ENCODE peak calls at places on chromosomes 1 and 21, in five cellular contexts. G is PC-3; Q is CD8-positive, alpha-beta memory T cell; J is aorta; C is ovary. I is an unnamed sample.

GRCh38 chr1:89271616-89272015 is 1.0 kb downstream of the GBP5 start:
- DNase-seq in G (peak; percentile 52), Q (no peak), J (no peak), C (no peak), I (no peak)

GRCh38 chr1:202056644-202057334 is 46.4 kb downstream of the ELF3 start:
- DNase-seq in G (peak; percentile 83), Q (no peak), J (no peak), C (no peak), I (peak; percentile 93)

GRCh38 chr21:40070871-40071270 is 203.6 kb downstream of the PCP4 start:
- DNase-seq in G (no peak), Q (no peak), J (no peak), C (no peak), I (no peak)

GRCh38 chr1:24910751-24911650 is 19.1 kb downstream of the RUNX3 start:
- DNase-seq in G (peak; percentile 32), Q (peak; percentile 95), J (peak; percentile 68), C (no peak), I (peak; percentile 88)

GRCh38 chr1:151908228-151908691 is 1.1 kb downstream of the THEM4 start:
- DNase-seq in G (peak; percentile 17), Q (no peak), J (no peak), C (no peak), I (no peak)

GRCh38 chr1:233025156-233025555 is 74.7 kb downstream of the NTPCR start:
- DNase-seq in G (peak; percentile 67), Q (no peak), J (no peak), C (no peak), I (peak; percentile 67)

GRCh38 chr1:181128592-181129497 is 40.3 kb downstream of the IER5 start:
- DNase-seq in G (no peak), Q (no peak), J (peak; percentile 78), C (no peak), I (no peak)

GRCh38 chr1:105664495-105664894 is 1392.0 kb upstream of the PRMT6 start:
- DNase-seq in G (peak; percentile 92), Q (no peak), J (no peak), C (no peak), I (no peak)

GRCh38 chr1:116026626-116027025 is 50.3 kb downstream of the SLC22A15 start:
- DNase-seq in G (no peak), Q (no peak), J (no peak), C (no peak), I (no peak)

GRCh38 chr1:112706505-112707216 is at the start of gene RHOC:
- DNase-seq in G (peak; percentile 76), Q (no peak), J (peak; percentile 86), C (peak; percentile 77), I (peak; percentile 77)

GRCh38 chr1:98926597-98926996 is 78.1 kb downstream of the PLPPR5 start:
- DNase-seq in G (no peak), Q (no peak), J (no peak), C (no peak), I (no peak)

GRCh38 chr1:84995484-84996334 is 1.2 kb downstream of the MCOLN2 start:
- DNase-seq in G (peak; percentile 11), Q (no peak), J (no peak), C (no peak), I (no peak)

GRCh38 chr1:54287821-54288220 is 87.9 kb downstream of the MRPL37 start:
- DNase-seq in G (no peak), Q (no peak), J (no peak), C (no peak), I (no peak)

GRCh38 chr1:30471307-30471706 is 252.1 kb downstream of the MATN1 start:
- DNase-seq in G (no peak), Q (no peak), J (no peak), C (no peak), I (no peak)

GRCh38 chr1:110548381-110548780 is 29.4 kb upstream of the KCNA10 start:
- DNase-seq in G (peak; percentile 62), Q (no peak), J (no peak), C (no peak), I (peak; percentile 19)

GRCh38 chr1:6259491-6260362 is 1.2 kb downstream of the GPR153 start:
- DNase-seq in G (peak; percentile 92), Q (peak; percentile 72), J (peak; percentile 90), C (peak; percentile 93), I (peak; percentile 87)

GRCh38 chr1:6258675-6259074 is 2.2 kb downstream of the GPR153 start:
- DNase-seq in G (no peak), Q (no peak), J (no peak), C (no peak), I (peak; percentile 55)

GRCh38 chr1:6260961-6261614 is at the start of gene GPR153:
- DNase-seq in G (peak; percentile 77), Q (no peak), J (no peak), C (peak; percentile 61), I (peak; percentile 58)

GRCh38 chr1:6261615-6261995 is 707 bp upstream of the GPR153 start:
- DNase-seq in G (no peak), Q (no peak), J (no peak), C (no peak), I (peak; percentile 19)

GRCh38 chr1:6260433-6260934 is 414 bp downstream of the GPR153 start:
- DNase-seq in G (no peak), Q (no peak), J (no peak), C (peak; percentile 75), I (no peak)
- H3K27ac ChIP-seq in G (peak overlapping the region; percentile 75), Q (no peak overlapping the region), J (no peak overlapping the region), C (peak overlapping the region; percentile 66), I (peak overlapping the region; percentile 65)

GRCh38 chr1:5664081-5664480 is 328.1 kb downstream of the NPHP4 start:
- DNase-seq in G (no peak), Q (no peak), J (no peak), C (no peak), I (no peak)
- H3K27me3 ChIP-seq in G (peaks cover 23% of the 10 kb centered on the region), Q (no peaks in the 10 kb centered on the region), J (no peaks in the 10 kb centered on the region), C (no peaks in the 10 kb centered on the region), I (no peaks in the 10 kb centered on the region)

GRCh38 chr1:9652379-9653194 is 1.1 kb downstream of the PIK3CD start:
- DNase-seq in G (no peak), Q (peak; percentile 87), J (no peak), C (no peak), I (peak; percentile 39)
- H3K27ac ChIP-seq in G (no peak overlapping the region), Q (peak overlapping the region; percentile 69), J (no peak overlapping the region), C (no peak overlapping the region), I (peak overlapping the region; percentile 77)

GRCh38 chr1:229432116-229432461 is 1.8 kb downstream of the ACTA1 start:
- DNase-seq in G (no peak), Q (no peak), J (no peak), C (no peak), I (no peak)
- H3K27me3 ChIP-seq in G (peaks cover 22% of the 10 kb centered on the region), Q (peaks cover 50% of the 10 kb centered on the region), J (no peaks in the 10 kb centered on the region), C (peaks cover 16% of the 10 kb centered on the region), I (peaks cover 53% of the 10 kb centered on the region)

DNA sequence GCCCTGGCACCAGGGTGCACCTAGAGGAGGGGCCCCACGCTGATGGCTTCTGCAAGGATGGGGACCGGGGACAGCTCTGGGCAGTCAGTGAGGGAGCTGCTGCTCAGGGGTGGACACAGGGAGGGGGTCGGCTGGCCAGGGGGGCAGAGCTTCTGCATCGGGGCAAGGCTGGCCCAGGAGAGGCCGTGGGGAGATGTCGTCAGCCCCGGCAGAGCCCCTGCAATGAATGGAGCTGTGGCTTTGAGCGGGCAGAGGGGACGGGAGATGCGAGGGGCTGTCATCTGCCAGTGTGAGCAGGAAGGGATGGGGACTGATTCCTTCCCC is 31.8 kb downstream of the SLX9 start:
- DNase-seq in G (no peak), Q (no peak), J (no peak), C (no peak), I (no peak)
- H3K27ac ChIP-seq in G (no peak overlapping the region), Q (no peak overlapping the region), J (no peak overlapping the region), C (no peak overlapping the region), I (no peak overlapping the region)

GRCh38 chr1:177952249-177952648 is 17.6 kb downstream of the SEC16B start:
- DNase-seq in G (no peak), Q (no peak), J (no peak), C (no peak), I (no peak)
- H3K27me3 ChIP-seq in G (no peaks in the 10 kb centered on the region), Q (no peaks in the 10 kb centered on the region), J (no peaks in the 10 kb centered on the region), C (no peaks in the 10 kb centered on the region), I (no peaks in the 10 kb centered on the region)

I was measured in small intestine.